ENCODE peak calls at places on chromosomes 4 and X, in five cellular contexts. H is stimulated activated CD4-positive, alpha-beta T cell treated with anti-CD3 and anti-CD28 coated beads, Interleukin-4, amount 100 ng/mL, for 48 hours; Q is non-pigmented ciliary epithelial cell; J is transverse colon; E is NCI-H2081. V is an unnamed sample.
A peak's percentile ranks its signal among the peaks of the same experiment; 100 is the strongest.

GRCh38 chr4:151960449-151961246 is 199.8 kb upstream of the GATB start:
- DNase-seq in H (no peak), Q (no peak), J (no peak), E (no peak), V (no peak)

GRCh38 chrX:140815868-140816267 is 106.3 kb downstream of the LINC00632 start:
- DNase-seq in H (no peak), Q (no peak), J (no peak), E (no peak), V (peak; percentile 8)

GRCh38 chr4:167989815-167990214 is 102.5 kb upstream of the ANXA10 start:
- DNase-seq in H (no peak), Q (no peak), J (no peak), E (no peak), V (no peak)

GRCh38 chr4:38322709-38323108 is 341.3 kb upstream of the KLF3 start:
- DNase-seq in H (no peak), Q (no peak), J (no peak), E (no peak), V (peak; percentile 80)

GRCh38 chrX:150548684-150549083 is 19.7 kb upstream of the MTM1 start:
- DNase-seq in H (no peak), Q (no peak), J (no peak), E (no peak), V (no peak)

GRCh38 chr4:31647776-31648175 is 927.6 kb downstream of the PCDH7 start:
- DNase-seq in H (no peak), Q (no peak), J (no peak), E (no peak), V (no peak)

GRCh38 chr4:11182586-11183357 is 245.9 kb downstream of the HS3ST1 start:
- DNase-seq in H (no peak), Q (peak; percentile 60), J (no peak), E (no peak), V (peak; percentile 72)

GRCh38 chr4:104128031-104128849 is 366.5 kb downstream of the CXXC4 start:
- DNase-seq in H (no peak), Q (no peak), J (no peak), E (no peak), V (peak; percentile 3)

GRCh38 chr4:75708218-75708691 is 16.1 kb upstream of the USO1 start:
- DNase-seq in H (no peak), Q (no peak), J (peak; percentile 50), E (no peak), V (no peak)

GRCh38 chr4:130359537-130359936 is 1263.6 kb downstream of the C4orf33 start:
- DNase-seq in H (no peak), Q (peak; percentile 11), J (no peak), E (peak; percentile 8), V (peak; percentile 15)

GRCh38 chr4:53986062-53986461 is 78.3 kb downstream of the CHIC2 start:
- DNase-seq in H (no peak), Q (no peak), J (no peak), E (no peak), V (no peak)

GRCh38 chr4:20326977-20327376 is 75.3 kb downstream of the SLIT2 start:
- DNase-seq in H (no peak), Q (no peak), J (no peak), E (peak; percentile 57), V (no peak)

GRCh38 chrX:17440836-17441235 is 65.8 kb downstream of the NHS start:
- DNase-seq in H (no peak), Q (no peak), J (no peak), E (no peak), V (no peak)

GRCh38 chrX:120514236-120514635 is 45.1 kb upstream of the LAMP2 start:
- DNase-seq in H (no peak), Q (no peak), J (no peak), E (peak; percentile 25), V (peak; percentile 3)

GRCh38 chr4:21067351-21067750 is 367.1 kb downstream of the PACRGL start:
- DNase-seq in H (no peak), Q (no peak), J (no peak), E (no peak), V (no peak)

GRCh38 chr4:25095756-25096552 is 64.3 kb downstream of the SEPSECS start:
- DNase-seq in H (no peak), Q (no peak), J (no peak), E (no peak), V (no peak)

GRCh38 chr4:6275898-6276563 is 6.4 kb downstream of the WFS1 start:
- DNase-seq in H (no peak), Q (no peak), J (peak; percentile 16), E (no peak), V (no peak)

GRCh38 chr4:16018841-16019240 is 55.9 kb upstream of the FGFBP2 start:
- DNase-seq in H (no peak), Q (no peak), J (no peak), E (no peak), V (no peak)

GRCh38 chrX:10576777-10577444 is 43.5 kb downstream of the MID1 start:
- DNase-seq in H (no peak), Q (no peak), J (no peak), E (no peak), V (no peak)

GRCh38 chr4:186727977-186728519 is 4.4 kb upstream of the FAT1 start:
- DNase-seq in H (no peak), Q (no peak), J (no peak), E (no peak), V (no peak)

GRCh38 chr4:47031011-47031678 is at the start of gene GABRB1:
- DNase-seq in H (no peak), Q (no peak), J (peak; percentile 66), E (peak; percentile 74), V (peak; percentile 43)

GRCh38 chrX:85964744-85965143 is 82.6 kb downstream of the CHM start:
- DNase-seq in H (no peak), Q (no peak), J (no peak), E (no peak), V (peak; percentile 1)

GRCh38 chr4:47852121-47852520 is 14.3 kb upstream of the CORIN start:
- DNase-seq in H (no peak), Q (peak; percentile 94), J (no peak), E (no peak), V (peak; percentile 62)

GRCh38 chrX:39772057-39772832 is 325.5 kb downstream of the BCOR start:
- DNase-seq in H (peak; percentile 46), Q (no peak), J (no peak), E (no peak), V (no peak)

GRCh38 chr4:24471623-24472510 is 112.5 kb downstream of the DHX15 start:
- DNase-seq in H (no peak), Q (no peak), J (peak; percentile 10), E (peak; percentile 39), V (no peak)